ENCODE peak calls at places on chromosomes 7 and 10, in seven cellular contexts. One of them, this sample, is unnamed. For H3K4me1, the result is how much of the 10 kb centered on the place peaks cover.

GRCh38 chr7:81445462-81445861 is 324.4 kb downstream of the HGF start:
- DNase-seq in aorta: no peak
- DNase-seq in A549: no peak
- DNase-seq in HAP-1: no peak
- DNase-seq in OCI-LY7: no peak
- DNase-seq in neuronal stem cell: no peak
- DNase-seq in right lobe of liver: no peak
- DNase-seq in this sample: no peak

GRCh38 chr10:78300526-78300925 is 266.9 kb downstream of the RPS24 start:
- DNase-seq in aorta: no peak
- DNase-seq in A549: no peak
- DNase-seq in HAP-1: no peak
- DNase-seq in OCI-LY7: no peak
- DNase-seq in neuronal stem cell: no peak
- DNase-seq in right lobe of liver: no peak
- DNase-seq in this sample: no peak

GRCh38 chr10:110858297-110858934 is 13.3 kb upstream of the PDCD4 start:
- DNase-seq in aorta: no peak
- DNase-seq in A549: no peak
- DNase-seq in HAP-1: no peak
- DNase-seq in OCI-LY7: no peak
- DNase-seq in neuronal stem cell: no peak
- DNase-seq in right lobe of liver: no peak
- DNase-seq in this sample: no peak

GRCh38 chr10:93403741-93404354 is 78.3 kb downstream of the MYOF start:
- DNase-seq in aorta: no peak
- DNase-seq in A549: no peak
- DNase-seq in HAP-1: no peak
- DNase-seq in OCI-LY7: no peak
- DNase-seq in neuronal stem cell: no peak
- DNase-seq in right lobe of liver: no peak
- DNase-seq in this sample: no peak

GRCh38 chr10:110400173-110400947 is 95.6 kb upstream of the SMNDC1 start:
- DNase-seq in aorta: no peak
- DNase-seq in A549: peak
- DNase-seq in HAP-1: no peak
- DNase-seq in OCI-LY7: no peak
- DNase-seq in neuronal stem cell: no peak
- DNase-seq in right lobe of liver: no peak
- DNase-seq in this sample: no peak

GRCh38 chr7:45435846-45436245 is 138.3 kb upstream of the ADCY1 start:
- DNase-seq in aorta: no peak
- DNase-seq in A549: no peak
- DNase-seq in HAP-1: no peak
- DNase-seq in OCI-LY7: no peak
- DNase-seq in neuronal stem cell: no peak
- DNase-seq in right lobe of liver: no peak
- DNase-seq in this sample: no peak

GRCh38 chr7:70727861-70728260 is 404.1 kb upstream of the GALNT17 start:
- DNase-seq in aorta: no peak
- DNase-seq in A549: no peak
- DNase-seq in HAP-1: no peak
- DNase-seq in OCI-LY7: no peak
- DNase-seq in neuronal stem cell: no peak
- DNase-seq in right lobe of liver: no peak
- DNase-seq in this sample: no peak

GRCh38 chr7:6198687-6199595 is 73.5 kb downstream of the CYTH3 start:
- DNase-seq in aorta: no peak
- DNase-seq in A549: no peak
- DNase-seq in HAP-1: no peak
- DNase-seq in OCI-LY7: no peak
- DNase-seq in neuronal stem cell: no peak
- DNase-seq in right lobe of liver: no peak
- DNase-seq in this sample: no peak

GRCh38 chr10:74079914-74080590 is 70.6 kb downstream of the AP3M1 start:
- DNase-seq in aorta: no peak
- DNase-seq in A549: no peak
- DNase-seq in HAP-1: no peak
- DNase-seq in OCI-LY7: no peak
- DNase-seq in neuronal stem cell: no peak
- DNase-seq in right lobe of liver: no peak
- DNase-seq in this sample: no peak

GRCh38 chr10:58282615-58283014 is 13.7 kb downstream of the CISD1 start:
- DNase-seq in aorta: no peak
- DNase-seq in A549: no peak
- DNase-seq in HAP-1: no peak
- DNase-seq in OCI-LY7: peak
- DNase-seq in neuronal stem cell: no peak
- DNase-seq in right lobe of liver: no peak
- DNase-seq in this sample: no peak

GRCh38 chr7:28163955-28164354 is 16.6 kb downstream of the JAZF1 start:
- DNase-seq in aorta: no peak
- DNase-seq in A549: no peak
- DNase-seq in HAP-1: no peak
- DNase-seq in OCI-LY7: no peak
- DNase-seq in neuronal stem cell: no peak
- DNase-seq in right lobe of liver: no peak
- DNase-seq in this sample: no peak

GRCh38 chr7:78769551-78770101 is 683.8 kb downstream of the MAGI2 start:
- DNase-seq in aorta: no peak
- DNase-seq in A549: no peak
- DNase-seq in HAP-1: no peak
- DNase-seq in OCI-LY7: peak
- DNase-seq in neuronal stem cell: peak
- DNase-seq in right lobe of liver: no peak
- DNase-seq in this sample: no peak

GRCh38 chr10:86846088-86846487 is 89.7 kb downstream of the BMPR1A start:
- DNase-seq in aorta: no peak
- DNase-seq in A549: no peak
- DNase-seq in HAP-1: no peak
- DNase-seq in OCI-LY7: no peak
- DNase-seq in neuronal stem cell: no peak
- DNase-seq in right lobe of liver: no peak
- DNase-seq in this sample: no peak

GRCh38 chr7:24721378-24722030 is 35.8 kb downstream of the GSDME start:
- DNase-seq in aorta: no peak
- DNase-seq in A549: peak
- DNase-seq in HAP-1: no peak
- DNase-seq in OCI-LY7: peak
- DNase-seq in neuronal stem cell: no peak
- DNase-seq in right lobe of liver: no peak
- DNase-seq in this sample: no peak

GRCh38 chr10:18469125-18469524 is 182.3 kb downstream of the NSUN6 start:
- DNase-seq in aorta: no peak
- DNase-seq in A549: no peak
- DNase-seq in HAP-1: no peak
- DNase-seq in OCI-LY7: no peak
- DNase-seq in neuronal stem cell: no peak
- DNase-seq in right lobe of liver: no peak
- DNase-seq in this sample: no peak

GRCh38 chr7:49775949-49776443 is 2.6 kb downstream of the VWC2 start:
- DNase-seq in aorta: no peak
- DNase-seq in A549: no peak
- DNase-seq in HAP-1: no peak
- DNase-seq in OCI-LY7: no peak
- DNase-seq in neuronal stem cell: no peak
- DNase-seq in right lobe of liver: no peak
- DNase-seq in this sample: no peak

GRCh38 chr10:66162560-66163143 is 763.2 kb upstream of the LRRTM3 start:
- DNase-seq in aorta: no peak
- DNase-seq in A549: no peak
- DNase-seq in HAP-1: no peak
- DNase-seq in OCI-LY7: no peak
- DNase-seq in neuronal stem cell: no peak
- DNase-seq in right lobe of liver: no peak
- DNase-seq in this sample: no peak

GRCh38 chr7:133672866-133673265 is 420.0 kb downstream of the EXOC4 start:
- DNase-seq in aorta: no peak
- DNase-seq in A549: no peak
- DNase-seq in HAP-1: no peak
- DNase-seq in OCI-LY7: no peak
- DNase-seq in neuronal stem cell: no peak
- DNase-seq in right lobe of liver: no peak
- DNase-seq in this sample: no peak
- H3K4me1 ChIP-seq in aorta: under half
- H3K4me1 ChIP-seq in A549: under half
- H3K4me1 ChIP-seq in HAP-1: under half
- H3K4me1 ChIP-seq in OCI-LY7: under half
- H3K4me1 ChIP-seq in neuronal stem cell: under half
- H3K4me1 ChIP-seq in right lobe of liver: under half
- H3K4me1 ChIP-seq in this sample: under half

DNA sequence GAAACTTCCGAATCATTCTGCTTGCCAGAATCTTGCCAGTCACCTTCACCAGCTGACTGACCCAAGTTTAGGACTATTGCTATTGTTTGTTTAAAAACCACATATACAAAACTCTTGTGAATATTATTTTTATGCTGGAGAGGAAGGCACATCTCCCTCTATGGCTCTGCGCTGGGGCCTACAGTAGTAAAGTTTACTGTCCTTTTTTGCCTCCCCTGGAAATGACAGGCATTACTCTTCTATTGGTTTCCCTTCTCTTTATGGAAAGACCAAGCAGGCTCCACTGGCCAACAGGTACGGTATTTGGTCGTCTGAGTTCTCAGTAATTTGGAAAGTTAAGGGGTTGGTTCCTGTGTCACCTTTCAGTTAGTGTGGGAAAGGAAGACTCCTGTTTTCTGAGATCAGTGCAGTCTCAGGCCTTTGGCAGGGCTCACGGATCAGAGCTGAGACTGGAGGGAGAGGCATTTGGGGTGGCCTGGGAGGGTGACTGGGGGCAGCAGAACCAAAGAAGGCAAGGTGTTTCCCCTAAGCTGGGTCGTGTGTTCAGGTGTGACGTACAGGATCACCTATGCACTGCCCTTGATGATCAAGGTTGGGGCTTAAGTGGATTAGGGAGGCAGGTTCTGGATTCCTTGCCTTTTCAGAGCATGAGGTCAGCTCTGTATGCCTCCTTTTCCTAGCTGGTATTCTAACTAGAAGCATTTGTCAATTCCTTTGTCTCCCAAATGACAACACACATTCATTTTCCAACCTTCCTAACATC is 16.0 kb upstream of the KIF5B start:
- DNase-seq in aorta: no peak
- DNase-seq in A549: no peak
- DNase-seq in HAP-1: no peak
- DNase-seq in OCI-LY7: no peak
- DNase-seq in neuronal stem cell: no peak
- DNase-seq in right lobe of liver: no peak
- DNase-seq in this sample: no peak
- H3K4me3 ChIP-seq in aorta: no peak
- H3K4me3 ChIP-seq in A549: no peak
- H3K4me3 ChIP-seq in HAP-1: no peak
- H3K4me3 ChIP-seq in OCI-LY7: no peak
- H3K4me3 ChIP-seq in neuronal stem cell: no peak
- H3K4me3 ChIP-seq in right lobe of liver: no peak
- H3K4me3 ChIP-seq in this sample: no peak

DNA sequence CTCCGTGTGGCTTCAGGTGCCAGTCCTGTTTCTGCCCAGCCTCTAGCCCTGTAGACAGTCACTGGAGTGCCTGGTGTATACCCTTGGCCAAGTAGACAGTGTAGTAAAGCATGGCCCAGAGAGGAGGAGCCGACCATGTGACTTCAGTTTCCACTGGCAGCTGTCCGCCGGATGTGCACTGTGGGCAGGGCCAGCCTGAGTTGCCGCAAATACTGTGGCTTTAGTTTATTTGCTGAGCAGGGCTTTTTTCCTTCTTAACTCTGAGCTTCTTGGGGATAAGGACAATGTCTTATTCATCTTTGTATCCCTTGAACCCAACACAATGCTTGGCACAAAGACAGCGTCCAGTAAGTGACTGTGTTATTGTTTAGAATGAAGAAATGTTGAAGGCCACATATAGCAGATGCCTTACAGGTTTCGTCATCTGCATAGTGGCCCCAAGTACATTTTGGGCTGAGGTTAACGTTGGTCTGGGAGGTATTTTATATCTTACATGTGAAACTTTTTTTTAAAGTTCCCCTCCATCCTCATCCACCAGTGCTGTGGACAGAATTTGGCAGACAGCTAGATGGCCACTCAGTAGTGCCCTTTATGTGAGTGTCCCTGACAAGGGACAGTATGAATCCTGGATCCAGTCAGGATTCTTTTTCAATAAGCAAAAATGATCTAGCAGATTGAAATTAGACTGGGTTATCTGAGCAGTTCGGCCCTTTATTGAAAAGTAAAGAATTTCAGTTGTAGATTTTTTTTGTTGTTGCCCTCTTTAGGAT is 40.6 kb downstream of the CYP17A1 start:
- DNase-seq in aorta: peak
- DNase-seq in A549: no peak
- DNase-seq in HAP-1: no peak
- DNase-seq in OCI-LY7: peak
- DNase-seq in neuronal stem cell: no peak
- DNase-seq in right lobe of liver: peak
- DNase-seq in this sample: no peak
- H3K4me1 ChIP-seq in aorta: under half
- H3K4me1 ChIP-seq in A549: under half
- H3K4me1 ChIP-seq in HAP-1: under half
- H3K4me1 ChIP-seq in OCI-LY7: under half
- H3K4me1 ChIP-seq in neuronal stem cell: under half
- H3K4me1 ChIP-seq in right lobe of liver: under half
- H3K4me1 ChIP-seq in this sample: under half

GRCh38 chr7:40597517-40597916 is 462.7 kb downstream of the SUGCT start:
- DNase-seq in aorta: no peak
- DNase-seq in A549: no peak
- DNase-seq in HAP-1: no peak
- DNase-seq in OCI-LY7: no peak
- DNase-seq in neuronal stem cell: no peak
- DNase-seq in right lobe of liver: no peak
- DNase-seq in this sample: no peak

GRCh38 chr7:40598915-40599314 is 464.1 kb downstream of the SUGCT start:
- DNase-seq in aorta: no peak
- DNase-seq in A549: no peak
- DNase-seq in HAP-1: no peak
- DNase-seq in OCI-LY7: no peak
- DNase-seq in neuronal stem cell: no peak
- DNase-seq in right lobe of liver: no peak
- DNase-seq in this sample: no peak

GRCh38 chr7:40599836-40600235 is 465.0 kb downstream of the SUGCT start:
- DNase-seq in aorta: no peak
- DNase-seq in A549: no peak
- DNase-seq in HAP-1: no peak
- DNase-seq in OCI-LY7: no peak
- DNase-seq in neuronal stem cell: no peak
- DNase-seq in right lobe of liver: no peak
- DNase-seq in this sample: no peak

GRCh38 chr7:40595129-40595528 is 460.3 kb downstream of the SUGCT start:
- DNase-seq in aorta: no peak
- DNase-seq in A549: no peak
- DNase-seq in HAP-1: no peak
- DNase-seq in OCI-LY7: no peak
- DNase-seq in neuronal stem cell: no peak
- DNase-seq in right lobe of liver: no peak
- DNase-seq in this sample: no peak

DNA sequence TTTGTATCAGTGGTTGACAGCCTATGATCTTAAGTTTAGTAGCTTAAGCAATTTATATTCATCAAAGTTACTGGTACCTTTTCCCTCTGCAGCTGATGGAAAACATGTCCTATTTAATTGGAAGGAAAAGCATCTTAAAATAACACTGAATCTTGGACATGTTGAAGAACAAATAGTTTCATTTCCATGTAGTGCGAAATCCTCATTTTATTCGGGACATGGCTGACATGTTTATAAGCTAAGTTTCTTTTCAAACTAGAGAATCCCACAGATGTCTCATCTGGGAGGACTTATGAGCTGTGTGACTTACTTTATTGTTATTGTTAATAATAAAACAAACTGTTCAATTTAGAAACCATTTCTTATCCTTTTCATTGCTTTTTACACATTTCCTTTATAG is 461.0 kb downstream of the SUGCT start:
- DNase-seq in aorta: no peak
- DNase-seq in A549: no peak
- DNase-seq in HAP-1: no peak
- DNase-seq in OCI-LY7: no peak
- DNase-seq in neuronal stem cell: no peak
- DNase-seq in right lobe of liver: no peak
- DNase-seq in this sample: no peak
- H3K4me3 ChIP-seq in aorta: no peak
- H3K4me3 ChIP-seq in A549: no peak
- H3K4me3 ChIP-seq in HAP-1: no peak
- H3K4me3 ChIP-seq in OCI-LY7: no peak
- H3K4me3 ChIP-seq in neuronal stem cell: no peak
- H3K4me3 ChIP-seq in right lobe of liver: no peak
- H3K4me3 ChIP-seq in this sample: no peak